ENCODE peak calls at places on chromosomes 6 and 20, in six cellular contexts. Z is stimulated activated CD4-positive, alpha-beta T cell treated with anti-CD3 and anti-CD28 coated beads, Interleukin-4, amount 100 ng/mL, for 24 hours; M is heart left ventricle; I is AG09309; Q is AG04450; P is BE2C. D is an unnamed sample.

GRCh38 chr6:7496266-7496875 is 45.1 kb upstream of the DSP start:
- DNase-seq in Z (no peak), M (no peak), I (no peak), Q (no peak), P (no peak), D (peak)

GRCh38 chr6:104689551-104690205 is 170.0 kb downstream of the HACE1 start:
- DNase-seq in Z (no peak), M (no peak), I (no peak), Q (no peak), P (no peak), D (no peak)

GRCh38 chr6:136647363-136647763 is 97.1 kb upstream of the MAP7 start:
- DNase-seq in Z (peak), M (no peak), I (no peak), Q (peak), P (no peak), D (no peak)

GRCh38 chr6:40138273-40138720 is 204.0 kb upstream of the MOCS1 start:
- DNase-seq in Z (no peak), M (no peak), I (no peak), Q (no peak), P (no peak), D (no peak)

GRCh38 chr6:25280617-25280990 is 1.4 kb downstream of the CARMIL1 start:
- DNase-seq in Z (no peak), M (no peak), I (no peak), Q (no peak), P (no peak), D (no peak)

GRCh38 chr6:151589667-151590066 is 95.8 kb downstream of the CCDC170 start:
- DNase-seq in Z (no peak), M (no peak), I (no peak), Q (no peak), P (no peak), D (no peak)

GRCh38 chr20:13113731-13114130 is 105.0 kb downstream of the SPTLC3 start:
- DNase-seq in Z (no peak), M (no peak), I (peak), Q (no peak), P (no peak), D (no peak)

GRCh38 chr6:44980841-44981240 is 347.3 kb upstream of the RUNX2 start:
- DNase-seq in Z (no peak), M (no peak), I (no peak), Q (no peak), P (no peak), D (no peak)

GRCh38 chr6:84582997-84583396 is 181.4 kb downstream of the TBX18 start:
- DNase-seq in Z (no peak), M (no peak), I (no peak), Q (no peak), P (no peak), D (no peak)

GRCh38 chr20:32521780-32522524 is 63.2 kb downstream of the NOL4L start:
- DNase-seq in Z (peak), M (peak), I (no peak), Q (no peak), P (peak), D (peak)

GRCh38 chr6:15247750-15248450 is 2.0 kb downstream of the JARID2 start:
- DNase-seq in Z (peak), M (peak), I (no peak), Q (no peak), P (peak), D (peak)

GRCh38 chr6:118263929-118264486 is 284.1 kb upstream of the PLN start:
- DNase-seq in Z (no peak), M (no peak), I (no peak), Q (no peak), P (peak), D (no peak)

GRCh38 chr6:151409260-151409659 is 17.9 kb upstream of the ZBTB2 start:
- DNase-seq in Z (no peak), M (no peak), I (no peak), Q (no peak), P (no peak), D (no peak)

GRCh38 chr6:118354641-118355040 is 193.5 kb upstream of the PLN start:
- DNase-seq in Z (no peak), M (no peak), I (no peak), Q (no peak), P (no peak), D (no peak)

GRCh38 chr20:63381781-63382431 is 20.8 kb upstream of the CHRNA4 start:
- DNase-seq in Z (peak), M (no peak), I (no peak), Q (no peak), P (peak), D (peak)

GRCh38 chr6:45419574-45420082 is 41.9 kb upstream of the SUPT3H start:
- DNase-seq in Z (peak), M (peak), I (no peak), Q (no peak), P (peak), D (peak)

GRCh38 chr6:22896716-22897115 is 327.4 kb downstream of the HDGFL1 start:
- DNase-seq in Z (no peak), M (no peak), I (no peak), Q (no peak), P (no peak), D (no peak)

GRCh38 chr20:16974080-16974854 is 226.1 kb downstream of the OTOR start:
- DNase-seq in Z (no peak), M (no peak), I (no peak), Q (no peak), P (no peak), D (peak)

GRCh38 chr6:43911625-43912577 is 141.9 kb downstream of the VEGFA start:
- DNase-seq in Z (no peak), M (no peak), I (no peak), Q (no peak), P (no peak), D (no peak)

GRCh38 chr20:13355386-13355785 is 134.3 kb downstream of the ISM1 start:
- DNase-seq in Z (no peak), M (no peak), I (no peak), Q (no peak), P (no peak), D (no peak)

GRCh38 chr6:56297022-56297995 is 49.9 kb upstream of the COL21A1 start:
- DNase-seq in Z (no peak), M (no peak), I (no peak), Q (no peak), P (no peak), D (no peak)

GRCh38 chr20:62405108-62405980 is 1.7 kb downstream of the CABLES2 start:
- DNase-seq in Z (no peak), M (peak), I (no peak), Q (no peak), P (peak), D (peak)

GRCh38 chr6:34236423-34237315 is at the start of gene HMGA1:
- DNase-seq in Z (peak), M (peak), I (peak), Q (no peak), P (peak), D (peak)

GRCh38 chr6:118080547-118080946 is 173.5 kb downstream of the SLC35F1 start:
- DNase-seq in Z (no peak), M (no peak), I (no peak), Q (no peak), P (no peak), D (no peak)

GRCh38 chr6:107571354-107571753 is 81.4 kb downstream of the SOBP start:
- DNase-seq in Z (no peak), M (no peak), I (no peak), Q (no peak), P (no peak), D (no peak)

GRCh38 chr20:37347347-37347823 is 1.4 kb downstream of the SRC start:
- DNase-seq in Z (no peak), M (no peak), I (no peak), Q (no peak), P (no peak), D (no peak)

GRCh38 chr6:170279426-170279825 is 11.5 kb downstream of the DLL1 start:
- DNase-seq in Z (no peak), M (no peak), I (no peak), Q (no peak), P (no peak), D (no peak)

GRCh38 chr6:14066782-14067406 is 50.7 kb upstream of the CD83 start:
- DNase-seq in Z (peak), M (no peak), I (no peak), Q (peak), P (peak), D (no peak)

GRCh38 chr6:34792605-34793500 is 970 bp downstream of the BLTP3A start:
- DNase-seq in Z (peak), M (no peak), I (no peak), Q (no peak), P (peak), D (no peak)

D was measured in left ventricle myocardium superior.